ENCODE peak calls at places on chromosomes 6 and 20, in seven cellular contexts. M, I, U, Y, F, D and Q are unnamed samples.
A peak's percentile ranks its signal among the peaks of the same experiment; 100 is the strongest.

GRCh38 chr6:149169761-149170359 is 147.7 kb upstream of the TAB2 start:
- DNase-seq in M (no peak), I (no peak), U (no peak), Y (no peak), F (no peak), D (no peak), Q (no peak)

GRCh38 chr20:53080969-53081871 is 109.1 kb downstream of the TSHZ2 start:
- DNase-seq in M (no peak), I (peak; percentile 81), U (no peak), Y (no peak), F (no peak), D (no peak), Q (peak; percentile 65)

GRCh38 chr6:12851123-12851695 is 134.6 kb downstream of the PHACTR1 start:
- DNase-seq in M (no peak), I (no peak), U (no peak), Y (peak; percentile 80), F (no peak), D (no peak), Q (no peak)

GRCh38 chr6:28907394-28907793 is 16.4 kb downstream of the TRIM27 start:
- DNase-seq in M (no peak), I (peak; percentile 20), U (peak; percentile 89), Y (peak; percentile 68), F (no peak), D (no peak), Q (no peak)

GRCh38 chr20:33507461-33507860 is 17.6 kb downstream of the CBFA2T2 start:
- DNase-seq in M (no peak), I (no peak), U (no peak), Y (no peak), F (no peak), D (no peak), Q (no peak)

GRCh38 chr6:107495196-107495643 is 5.3 kb downstream of the SOBP start:
- DNase-seq in M (no peak), I (no peak), U (no peak), Y (no peak), F (no peak), D (no peak), Q (no peak)

GRCh38 chr20:41261790-41262717 is 55.5 kb downstream of the ZHX3 start:
- DNase-seq in M (no peak), I (peak; percentile 81), U (no peak), Y (no peak), F (no peak), D (no peak), Q (no peak)

GRCh38 chr6:7703148-7703680 is 22.7 kb upstream of the BMP6 start:
- DNase-seq in M (no peak), I (peak; percentile 23), U (no peak), Y (no peak), F (no peak), D (no peak), Q (no peak)

GRCh38 chr6:130047440-130047995 is 29.1 kb downstream of the L3MBTL3 start:
- DNase-seq in M (no peak), I (no peak), U (no peak), Y (no peak), F (no peak), D (no peak), Q (no peak)

GRCh38 chr20:22584630-22584921 is 204 bp upstream of the FOXA2 start:
- DNase-seq in M (no peak), I (no peak), U (no peak), Y (no peak), F (peak; percentile 94), D (peak; percentile 79), Q (no peak)

GRCh38 chr6:43953794-43954310 is 173.4 kb downstream of the MRPL14 start:
- DNase-seq in M (peak; percentile 73), I (no peak), U (no peak), Y (peak; percentile 22), F (peak; percentile 87), D (peak; percentile 66), Q (no peak)

GRCh38 chr6:148382856-148383255 is 40.2 kb downstream of the SASH1 start:
- DNase-seq in M (no peak), I (no peak), U (peak; percentile 59), Y (no peak), F (no peak), D (no peak), Q (peak; percentile 81)

GRCh38 chr20:63735859-63736718 is at the start of gene LIME1:
- DNase-seq in M (no peak), I (no peak), U (no peak), Y (no peak), F (peak; percentile 48), D (peak; percentile 45), Q (no peak)

GRCh38 chr20:20568604-20569205 is 143.7 kb downstream of the RALGAPA2 start:
- DNase-seq in M (no peak), I (no peak), U (peak; percentile 27), Y (peak; percentile 50), F (peak; percentile 51), D (no peak), Q (no peak)

GRCh38 chr6:7636151-7636550 is 46.2 kb downstream of the SNRNP48 start:
- DNase-seq in M (no peak), I (no peak), U (peak; percentile 30), Y (no peak), F (no peak), D (no peak), Q (no peak)

DNA sequence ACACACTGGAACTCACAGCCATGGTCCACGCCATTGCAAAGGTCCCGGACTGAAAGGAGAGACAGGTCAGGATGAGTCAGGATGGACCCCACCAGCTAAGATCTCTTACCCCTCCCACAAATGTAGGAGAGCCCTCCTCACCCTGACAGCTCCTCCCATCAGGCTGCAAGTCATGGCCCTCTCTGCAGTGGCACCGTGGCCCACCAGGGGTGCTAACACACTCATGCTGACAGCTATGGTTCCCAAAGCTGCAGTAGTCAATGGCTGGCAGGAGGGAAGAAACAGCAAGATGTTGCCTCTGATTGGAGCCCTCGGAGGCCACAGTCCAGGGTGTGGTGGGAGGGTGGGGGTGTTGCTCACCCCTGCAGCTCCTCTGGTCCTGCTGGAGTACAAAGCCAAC is 5.7 kb upstream of the RBPJL start:
- DNase-seq in M (no peak), I (peak; percentile 13), U (peak; percentile 38), Y (no peak), F (peak; percentile 96), D (peak; percentile 79), Q (no peak)
- TF ChIP-seq CTCF in M (peak; percentile 22), I (peak; percentile 46), U (peak; percentile 74), Y (peak; percentile 42), F (peak; percentile 78), D (peak; percentile 81), Q (peak; percentile 50)

GRCh38 chr20:50691585-50692552 is 527 bp upstream of the RIPOR3 start:
- DNase-seq in M (no peak), I (peak; percentile 23), U (peak; percentile 37), Y (peak; percentile 61), F (peak; percentile 67), D (no peak), Q (no peak)
- H3K4me3 ChIP-seq in M (peak overlapping the region; percentile 69), I (no peak overlapping the region), U (peak overlapping the region; percentile 35), Y (peak overlapping the region; percentile 48), F (peak overlapping the region; percentile 43), D (peak overlapping the region; percentile 64), Q (peak overlapping the region; percentile 29)

GRCh38 chr6:96626749-96627353 is 63.9 kb downstream of the FHL5 start:
- DNase-seq in M (no peak), I (peak; percentile 1), U (no peak), Y (peak; percentile 38), F (no peak), D (no peak), Q (no peak)
- TF ChIP-seq CTCF in M (peak; percentile 50), I (peak; percentile 40), U (no peak), Y (peak; percentile 52), F (peak; percentile 64), D (no peak), Q (peak; percentile 7)

GRCh38 chr20:10861619-10862018 is 187.8 kb upstream of the JAG1 start:
- DNase-seq in M (no peak), I (peak; percentile 33), U (no peak), Y (no peak), F (no peak), D (no peak), Q (no peak)

GRCh38 chr20:10861086-10861485 is 187.3 kb upstream of the JAG1 start:
- DNase-seq in M (no peak), I (peak; percentile 82), U (peak; percentile 62), Y (peak; percentile 54), F (no peak), D (no peak), Q (peak; percentile 61)

GRCh38 chr20:10864076-10864672 is 190.4 kb upstream of the JAG1 start:
- DNase-seq in M (peak; percentile 25), I (peak; percentile 18), U (peak; percentile 12), Y (peak; percentile 31), F (peak; percentile 63), D (no peak), Q (no peak)

GRCh38 chr20:10868299-10868698 is 194.5 kb upstream of the JAG1 start:
- DNase-seq in M (no peak), I (no peak), U (no peak), Y (no peak), F (no peak), D (no peak), Q (no peak)

DNA sequence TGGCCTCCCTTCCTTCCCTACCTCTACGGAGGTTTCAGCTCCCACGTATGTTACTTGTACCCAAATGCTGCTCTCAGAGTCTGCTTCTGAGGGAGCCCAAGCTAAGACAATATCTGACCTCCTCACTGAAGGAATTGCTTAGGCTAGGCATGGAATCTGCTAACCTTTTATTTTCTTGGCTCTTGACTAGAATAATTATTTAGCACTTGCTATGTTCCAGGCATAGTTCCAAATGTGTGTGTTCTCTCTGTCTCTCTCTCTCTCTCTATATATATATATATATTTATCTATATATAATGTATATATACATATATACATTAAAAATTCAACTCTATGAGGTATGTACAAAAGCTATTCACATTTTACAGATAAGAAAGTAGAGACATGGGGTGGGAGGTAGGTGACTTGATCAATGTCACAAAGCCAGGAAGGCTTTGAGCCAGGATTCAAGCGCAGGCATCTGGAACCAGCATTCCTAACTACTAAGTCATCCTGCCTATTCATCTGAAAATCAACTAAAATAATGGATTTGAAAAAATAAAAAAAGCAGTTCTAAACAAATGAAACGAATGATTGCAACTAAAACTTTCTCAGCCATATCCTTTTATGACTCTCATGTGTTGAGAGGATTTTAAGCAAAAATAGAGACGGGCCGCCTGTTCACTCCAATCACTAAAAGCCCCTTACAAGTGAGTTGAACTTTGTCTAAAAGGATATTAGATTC is 189.7 kb upstream of the JAG1 start:
- DNase-seq in M (peak; percentile 27), I (peak; percentile 23), U (peak; percentile 79), Y (peak; percentile 81), F (no peak), D (no peak), Q (peak; percentile 65)
- H3K4me3 ChIP-seq in M (peak overlapping the region; percentile 18), I (no peak overlapping the region), U (no peak overlapping the region), Y (no peak overlapping the region), F (no peak overlapping the region), D (no peak overlapping the region), Q (no peak overlapping the region)